ENCODE peak calls at places on chromosomes 6 and 20, in seven cellular contexts. X is HS-27A; L is thoracic aorta; Q is psoas muscle; S is ovary; K is activated CD4-positive, alpha-beta T cell treated with anti-CD3 and anti-CD28 coated beads, Interleukin-2, amount 50 U/mL, for 24 hours; T is BE2C. V is an unnamed sample.

GRCh38 chr6:29590218-29590808 is 5.4 kb downstream of the OR2H2 start:
- DNase-seq in K (no peak), X (no peak), L (no peak), T (no peak), S (no peak), Q (no peak), V (no peak)

GRCh38 chr6:167840526-167841179 is 13.9 kb downstream of the AFDN start:
- DNase-seq in K (no peak), L (no peak), S (no peak), Q (no peak), X (no peak), T (no peak), V (no peak)

GRCh38 chr6:148509789-148510581 is 167.3 kb downstream of the SASH1 start:
- DNase-seq in Q (peak; percentile 71), X (no peak), L (no peak), T (no peak), K (no peak), S (no peak), V (peak; percentile 62)

GRCh38 chr6:43972915-43973304 is 154.3 kb downstream of the MRPL14 start:
- DNase-seq in S (peak; percentile 59), K (no peak), T (no peak), Q (peak; percentile 87), L (peak; percentile 46), X (no peak), V (no peak)

GRCh38 chr6:33763483-33763882 is 16.8 kb upstream of the IP6K3 start:
- DNase-seq in L (no peak), K (no peak), T (no peak), X (no peak), S (no peak), Q (no peak), V (no peak)

GRCh38 chr6:160421854-160422253 is 73.7 kb downstream of the SLC22A3 start:
- DNase-seq in Q (peak; percentile 58), S (peak; percentile 90), T (no peak), K (no peak), X (no peak), L (peak; percentile 33), V (no peak)

GRCh38 chr6:36674942-36675341 is 3.6 kb upstream of the CDKN1A start:
- DNase-seq in L (no peak), S (no peak), X (no peak), K (no peak), T (no peak), Q (no peak), V (no peak)

GRCh38 chr20:24657878-24658620 is 188.6 kb downstream of the SYNDIG1 start:
- DNase-seq in T (no peak), K (no peak), L (no peak), Q (no peak), X (no peak), S (no peak), V (no peak)

GRCh38 chr6:108801331-108801730 is 46.9 kb upstream of the ARMC2 start:
- DNase-seq in L (no peak), S (no peak), X (no peak), K (no peak), Q (no peak), T (no peak), V (no peak)

GRCh38 chr6:5818959-5819358 is 187.8 kb downstream of the NRN1 start:
- DNase-seq in S (no peak), L (no peak), Q (no peak), T (no peak), X (no peak), K (no peak), V (no peak)

GRCh38 chr6:138234363-138234762 is 16.1 kb upstream of the PBOV1 start:
- DNase-seq in T (no peak), X (no peak), L (no peak), K (no peak), Q (no peak), S (no peak), V (no peak)

GRCh38 chr6:110828396-110828795 is 13.1 kb upstream of the CDK19 start:
- DNase-seq in L (no peak), S (no peak), T (no peak), K (no peak), Q (no peak), X (no peak), V (no peak)

GRCh38 chr6:41039060-41039998 is at the start of gene UNC5CL:
- DNase-seq in T (peak; percentile 66), S (no peak), L (no peak), K (no peak), X (no peak), Q (no peak), V (no peak)

GRCh38 chr6:17178754-17179153 is 76.9 kb downstream of the STMND1 start:
- DNase-seq in L (no peak), K (no peak), X (no peak), Q (no peak), T (no peak), S (no peak), V (no peak)

GRCh38 chr6:27138837-27139752 is 108.4 kb upstream of the PRSS16 start:
- DNase-seq in X (no peak), Q (no peak), S (peak; percentile 40), L (no peak), T (peak; percentile 80), K (peak; percentile 43), V (no peak)

GRCh38 chr6:166705070-166705469 is 78.0 kb upstream of the RPS6KA2 start:
- DNase-seq in S (no peak), T (no peak), L (no peak), K (no peak), X (no peak), Q (no peak), V (no peak)

GRCh38 chr20:36339646-36340592 is 33.8 kb downstream of the DLGAP4 start:
- DNase-seq in L (no peak), K (no peak), T (no peak), X (no peak), Q (no peak), S (no peak), V (no peak)

GRCh38 chr6:12275084-12275483 is 15.1 kb upstream of the EDN1 start:
- DNase-seq in Q (no peak), K (no peak), S (no peak), T (no peak), X (no peak), L (no peak), V (no peak)

GRCh38 chr6:26260791-26261484 is 104.1 kb upstream of the BTN3A2 start:
- DNase-seq in T (no peak), Q (no peak), K (no peak), S (no peak), X (no peak), L (no peak), V (no peak)

GRCh38 chr6:136087986-136088385 is 162.1 kb downstream of the MTFR2 start:
- DNase-seq in X (no peak), L (no peak), K (no peak), S (no peak), Q (no peak), T (no peak), V (no peak)

GRCh38 chr20:19211661-19212523 is 550 bp upstream of the SLC24A3 start:
- DNase-seq in L (no peak), S (peak; percentile 70), X (no peak), Q (peak; percentile 28), T (no peak), K (no peak), V (no peak)

V was measured in GOT3.